ENCODE peak calls at places on chromosomes 2 and 18, in ten cellular contexts. D, O, F, N, Y, K, L, B, Q and I are unnamed samples.
A peak's percentile ranks its signal among the peaks of the same experiment; 100 is the strongest.

GRCh38 chr2:52810460-52810859 is 957.1 kb upstream of the CHAC2 start:
- DNase-seq in D (peak; percentile 55), O (no peak), F (no peak), N (peak; percentile 43), Y (peak; percentile 32), K (no peak), L (no peak), B (no peak), Q (peak; percentile 37), I (peak; percentile 8)

GRCh38 chr2:132416080-132416911 is at the start of gene GPR39:
- DNase-seq in D (peak; percentile 84), O (peak; percentile 97), F (peak; percentile 82), N (peak; percentile 97), Y (peak; percentile 94), K (peak; percentile 92), L (peak; percentile 92), B (peak; percentile 89), Q (peak; percentile 99), I (peak; percentile 97)

GRCh38 chr18:79321625-79322024 is 74.1 kb upstream of the NFATC1 start:
- DNase-seq in D (no peak), O (no peak), F (no peak), N (peak; percentile 15), Y (no peak), K (no peak), L (no peak), B (no peak), Q (no peak), I (peak; percentile 51)

GRCh38 chr2:232478571-232479340 is 8.9 kb downstream of the ECEL1 start:
- DNase-seq in D (no peak), O (no peak), F (no peak), N (no peak), Y (no peak), K (peak; percentile 34), L (no peak), B (no peak), Q (no peak), I (no peak)

GRCh38 chr2:68807821-68808266 is 63.4 kb downstream of the BMP10 start:
- DNase-seq in D (no peak), O (no peak), F (no peak), N (peak; percentile 22), Y (no peak), K (no peak), L (no peak), B (peak; percentile 67), Q (peak; percentile 57), I (peak; percentile 43)

GRCh38 chr2:70687461-70687795 is 80.6 kb downstream of the ADD2 start:
- DNase-seq in D (no peak), O (no peak), F (no peak), N (no peak), Y (no peak), K (no peak), L (no peak), B (no peak), Q (no peak), I (no peak)

GRCh38 chr2:157933549-157933948 is 57.4 kb upstream of the ACVR1 start:
- DNase-seq in D (peak; percentile 62), O (no peak), F (no peak), N (no peak), Y (no peak), K (no peak), L (no peak), B (no peak), Q (no peak), I (no peak)

GRCh38 chr2:190663839-190664238 is 15.0 kb downstream of the NAB1 start:
- DNase-seq in D (no peak), O (no peak), F (no peak), N (peak; percentile 42), Y (no peak), K (no peak), L (no peak), B (no peak), Q (peak; percentile 34), I (no peak)

GRCh38 chr18:24868760-24869237 is 408.4 kb downstream of the HRH4 start:
- DNase-seq in D (no peak), O (no peak), F (peak; percentile 91), N (no peak), Y (no peak), K (no peak), L (no peak), B (no peak), Q (peak; percentile 11), I (no peak)

GRCh38 chr2:195548198-195548940 is 108.7 kb upstream of the SLC39A10 start:
- DNase-seq in D (no peak), O (no peak), F (no peak), N (no peak), Y (no peak), K (no peak), L (no peak), B (no peak), Q (no peak), I (no peak)

DNA sequence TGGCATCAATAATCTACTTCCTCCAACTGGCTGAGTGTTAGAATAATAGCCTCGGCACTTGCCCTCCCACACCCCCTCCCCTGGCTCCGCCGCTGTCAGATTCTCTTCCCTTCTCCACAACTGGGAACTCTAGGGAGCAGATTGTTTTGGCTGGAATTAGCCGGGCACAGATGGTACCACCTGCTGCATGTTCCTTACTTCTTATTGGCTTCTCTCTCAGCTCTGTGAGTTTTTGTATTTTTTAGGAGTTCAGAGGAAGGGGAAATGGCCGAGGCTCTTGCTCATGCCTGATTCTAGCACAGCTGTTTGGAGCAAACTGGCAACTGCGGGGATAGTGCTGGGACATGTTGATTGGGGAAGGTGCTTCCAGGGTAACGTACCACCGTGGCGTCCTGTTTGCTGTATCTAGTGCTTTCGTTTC is 140.0 kb downstream of the ZEB2 start:
- DNase-seq in D (peak; percentile 5), O (no peak), F (no peak), N (no peak), Y (no peak), K (no peak), L (no peak), B (no peak), Q (no peak), I (no peak)
- H3K4me3 ChIP-seq in D (no peak overlapping the region), O (no peak overlapping the region), F (no peak overlapping the region), N (no peak overlapping the region), Y (no peak overlapping the region), K (no peak overlapping the region), L (no peak overlapping the region), B (no peak overlapping the region), Q (no peak overlapping the region), I (no peak overlapping the region)

GRCh38 chr18:76751538-76751890 is 70.8 kb upstream of the ZNF236 start:
- DNase-seq in D (no peak), O (no peak), F (no peak), N (no peak), Y (no peak), K (no peak), L (peak; percentile 9), B (no peak), Q (no peak), I (no peak)

GRCh38 chr18:76747676-76748075 is 74.7 kb upstream of the ZNF236 start:
- DNase-seq in D (no peak), O (no peak), F (no peak), N (no peak), Y (no peak), K (no peak), L (no peak), B (no peak), Q (no peak), I (no peak)

GRCh38 chr18:76750269-76750668 is 72.1 kb upstream of the ZNF236 start:
- DNase-seq in D (no peak), O (no peak), F (no peak), N (no peak), Y (no peak), K (no peak), L (no peak), B (no peak), Q (no peak), I (no peak)

GRCh38 chr18:76752400-76752799 is 70.0 kb upstream of the ZNF236 start:
- DNase-seq in D (no peak), O (no peak), F (no peak), N (no peak), Y (no peak), K (no peak), L (no peak), B (no peak), Q (no peak), I (no peak)

DNA sequence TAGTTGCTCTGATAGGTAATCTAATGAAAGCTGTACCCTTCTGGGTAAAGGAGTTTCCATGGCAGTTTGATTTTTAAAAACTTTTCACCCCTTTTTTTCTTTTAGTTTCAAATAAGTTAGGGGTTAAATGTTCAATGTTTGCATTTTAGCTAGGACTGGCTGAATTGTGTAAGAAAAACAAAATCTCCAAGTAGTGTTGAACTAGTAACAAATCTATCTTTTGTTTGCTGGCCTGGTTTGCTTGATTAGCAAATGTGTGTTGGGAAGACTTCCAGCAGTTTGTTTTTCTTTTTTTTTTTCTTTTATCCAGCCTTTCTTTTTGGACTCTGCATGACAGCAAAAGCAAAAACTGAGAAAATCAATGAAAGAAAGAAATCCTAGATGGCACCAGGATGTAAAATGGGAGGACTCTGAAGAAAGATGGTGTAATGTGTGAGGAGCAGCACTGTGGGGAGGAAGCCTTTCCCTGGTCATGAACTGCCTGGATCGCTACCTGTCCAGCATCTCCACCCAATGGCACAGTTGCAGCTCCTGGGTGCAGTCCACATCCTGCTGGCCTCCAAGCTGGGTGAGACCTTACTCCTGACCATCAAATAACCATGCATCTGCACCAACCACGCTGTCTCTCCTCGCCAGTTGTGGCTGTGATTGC is 71.3 kb upstream of the ZNF236 start:
- DNase-seq in D (no peak), O (no peak), F (no peak), N (no peak), Y (no peak), K (no peak), L (no peak), B (no peak), Q (no peak), I (no peak)
- TF ChIP-seq CTCF in D (no peak), O (no peak), F (no peak), N (no peak), Y (no peak), K (no peak), L (no peak), B (no peak), Q (no peak), I (no peak)

DNA sequence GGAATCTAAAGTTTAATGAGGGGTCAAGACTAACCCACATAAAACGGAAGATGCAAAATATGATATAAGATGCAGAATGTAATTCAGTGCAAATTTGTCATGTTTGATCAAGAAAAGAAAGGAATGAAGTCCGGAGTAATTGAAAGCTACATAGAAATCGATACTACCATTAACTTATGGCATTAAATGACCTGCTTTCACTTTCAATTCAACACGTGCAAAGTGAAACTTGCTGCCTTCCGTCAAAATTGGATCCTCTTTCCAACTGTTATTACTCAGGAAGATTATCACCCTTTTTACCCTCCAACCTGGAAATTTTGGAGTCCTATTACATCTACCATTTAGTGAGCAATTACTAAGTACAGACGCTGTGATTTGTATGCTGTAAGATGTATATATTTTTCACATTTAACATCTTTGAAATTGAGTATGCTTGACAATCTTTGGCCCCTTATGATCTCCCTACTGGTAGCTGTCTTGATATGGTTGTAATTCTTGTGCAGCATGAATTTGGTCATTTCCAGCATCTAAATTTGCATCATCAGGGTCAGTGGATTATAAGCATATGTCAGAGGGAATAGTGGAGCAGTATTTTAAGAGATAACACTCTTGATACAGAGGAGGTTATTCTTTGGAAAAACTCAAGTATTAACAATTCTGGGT is 18.6 kb downstream of the UNC80 start:
- DNase-seq in D (no peak), O (no peak), F (no peak), N (peak; percentile 2), Y (no peak), K (no peak), L (no peak), B (no peak), Q (no peak), I (no peak)
- H3K4me3 ChIP-seq in D (no peak overlapping the region), O (no peak overlapping the region), F (no peak overlapping the region), N (no peak overlapping the region), Y (no peak overlapping the region), K (no peak overlapping the region), L (peak overlapping the region; percentile 14), B (no peak overlapping the region), Q (no peak overlapping the region), I (no peak overlapping the region)

GRCh38 chr2:199684168-199684567 is 166.8 kb downstream of the FTCDNL1 start:
- DNase-seq in D (peak; percentile 46), O (no peak), F (no peak), N (no peak), Y (no peak), K (no peak), L (no peak), B (no peak), Q (no peak), I (no peak)
- TF ChIP-seq CTCF in D (peak; percentile 67), O (no peak), F (no peak), N (no peak), Y (peak; percentile 27), K (no peak), L (peak; percentile 13), B (no peak), Q (no peak), I (no peak)